ENCODE peak calls at places on chromosomes 2 and 18, in eight cellular contexts. One of them, this sample, is unnamed.
A peak's percentile ranks its signal among the peaks of the same experiment; 100 is the strongest.

GRCh38 chr2:115190459-115190858 is 748.0 kb downstream of the DPP10 start:
- DNase-seq in fibroblast of lung: no peak
- DNase-seq in breast epithelium: no peak
- DNase-seq in right atrium auricular region: no peak
- DNase-seq in lower lobe of right lung: no peak
- DNase-seq in Peyer's patch: no peak
- DNase-seq in sigmoid colon: no peak
- DNase-seq in cardiac muscle cell: no peak
- DNase-seq in this sample: no peak

GRCh38 chr2:62738981-62739936 is 33.7 kb downstream of the EHBP1 start:
- DNase-seq in cardiac muscle cell: no peak
- DNase-seq in right atrium auricular region: no peak
- DNase-seq in Peyer's patch: no peak
- DNase-seq in fibroblast of lung: no peak
- DNase-seq in breast epithelium: no peak
- DNase-seq in sigmoid colon: no peak
- DNase-seq in lower lobe of right lung: no peak
- DNase-seq in this sample: no peak

GRCh38 chr18:4639628-4640310 is 184.7 kb upstream of the DLGAP1 start:
- DNase-seq in right atrium auricular region: no peak
- DNase-seq in cardiac muscle cell: no peak
- DNase-seq in Peyer's patch: no peak
- DNase-seq in sigmoid colon: no peak
- DNase-seq in lower lobe of right lung: no peak
- DNase-seq in breast epithelium: no peak
- DNase-seq in fibroblast of lung: peak; percentile 14
- DNase-seq in this sample: no peak

GRCh38 chr2:196291873-196292800 is 120.8 kb upstream of the STK17B start:
- DNase-seq in sigmoid colon: no peak
- DNase-seq in Peyer's patch: no peak
- DNase-seq in right atrium auricular region: no peak
- DNase-seq in cardiac muscle cell: peak; percentile 42
- DNase-seq in lower lobe of right lung: peak; percentile 74
- DNase-seq in fibroblast of lung: peak; percentile 87
- DNase-seq in breast epithelium: peak; percentile 80
- DNase-seq in this sample: no peak

GRCh38 chr2:12819098-12819465 is 102.3 kb downstream of the TRIB2 start:
- DNase-seq in right atrium auricular region: peak; percentile 96
- DNase-seq in breast epithelium: no peak
- DNase-seq in Peyer's patch: no peak
- DNase-seq in lower lobe of right lung: no peak
- DNase-seq in fibroblast of lung: peak; percentile 100
- DNase-seq in sigmoid colon: peak; percentile 94
- DNase-seq in cardiac muscle cell: peak; percentile 51
- DNase-seq in this sample: peak; percentile 78

GRCh38 chr2:222651721-222652420 is 4.0 kb downstream of the FARSB start:
- DNase-seq in sigmoid colon: no peak
- DNase-seq in right atrium auricular region: no peak
- DNase-seq in lower lobe of right lung: no peak
- DNase-seq in fibroblast of lung: no peak
- DNase-seq in breast epithelium: no peak
- DNase-seq in Peyer's patch: no peak
- DNase-seq in cardiac muscle cell: no peak
- DNase-seq in this sample: no peak

GRCh38 chr2:16948073-16948472 is 282.4 kb upstream of the CYRIA start:
- DNase-seq in Peyer's patch: no peak
- DNase-seq in breast epithelium: no peak
- DNase-seq in sigmoid colon: no peak
- DNase-seq in cardiac muscle cell: no peak
- DNase-seq in fibroblast of lung: no peak
- DNase-seq in right atrium auricular region: no peak
- DNase-seq in lower lobe of right lung: no peak
- DNase-seq in this sample: no peak

GRCh38 chr2:59933948-59934347 is 619.5 kb downstream of the BCL11A start:
- DNase-seq in right atrium auricular region: no peak
- DNase-seq in sigmoid colon: no peak
- DNase-seq in cardiac muscle cell: no peak
- DNase-seq in lower lobe of right lung: no peak
- DNase-seq in Peyer's patch: no peak
- DNase-seq in breast epithelium: no peak
- DNase-seq in fibroblast of lung: no peak
- DNase-seq in this sample: no peak

GRCh38 chr2:204871246-204871953 is 326.1 kb downstream of the PARD3B start:
- DNase-seq in lower lobe of right lung: no peak
- DNase-seq in fibroblast of lung: peak; percentile 43
- DNase-seq in right atrium auricular region: no peak
- DNase-seq in cardiac muscle cell: peak; percentile 18
- DNase-seq in breast epithelium: no peak
- DNase-seq in sigmoid colon: no peak
- DNase-seq in Peyer's patch: no peak
- DNase-seq in this sample: no peak

GRCh38 chr18:12336887-12337286 is 28.8 kb downstream of the TUBB6 start:
- DNase-seq in lower lobe of right lung: no peak
- DNase-seq in sigmoid colon: no peak
- DNase-seq in right atrium auricular region: no peak
- DNase-seq in fibroblast of lung: peak; percentile 93
- DNase-seq in breast epithelium: no peak
- DNase-seq in cardiac muscle cell: peak; percentile 22
- DNase-seq in Peyer's patch: no peak
- DNase-seq in this sample: no peak

GRCh38 chr2:147577323-147578014 is 267.4 kb upstream of the ACVR2A start:
- DNase-seq in sigmoid colon: no peak
- DNase-seq in breast epithelium: no peak
- DNase-seq in lower lobe of right lung: no peak
- DNase-seq in Peyer's patch: no peak
- DNase-seq in right atrium auricular region: no peak
- DNase-seq in fibroblast of lung: no peak
- DNase-seq in cardiac muscle cell: no peak
- DNase-seq in this sample: no peak

GRCh38 chr2:239881031-239881471 is 144.1 kb downstream of the NDUFA10 start:
- DNase-seq in sigmoid colon: no peak
- DNase-seq in Peyer's patch: no peak
- DNase-seq in cardiac muscle cell: no peak
- DNase-seq in fibroblast of lung: no peak
- DNase-seq in lower lobe of right lung: no peak
- DNase-seq in breast epithelium: peak; percentile 43
- DNase-seq in right atrium auricular region: peak; percentile 44
- DNase-seq in this sample: no peak

GRCh38 chr18:44079602-44080001 is 601.1 kb upstream of the SETBP1 start:
- DNase-seq in sigmoid colon: no peak
- DNase-seq in cardiac muscle cell: no peak
- DNase-seq in fibroblast of lung: peak; percentile 96
- DNase-seq in right atrium auricular region: no peak
- DNase-seq in breast epithelium: no peak
- DNase-seq in Peyer's patch: no peak
- DNase-seq in lower lobe of right lung: no peak
- DNase-seq in this sample: no peak

GRCh38 chr2:132618734-132619133 is 51.3 kb downstream of the LYPD1 start:
- DNase-seq in sigmoid colon: no peak
- DNase-seq in cardiac muscle cell: no peak
- DNase-seq in fibroblast of lung: no peak
- DNase-seq in breast epithelium: no peak
- DNase-seq in right atrium auricular region: no peak
- DNase-seq in Peyer's patch: no peak
- DNase-seq in lower lobe of right lung: no peak
- DNase-seq in this sample: no peak

GRCh38 chr2:235845245-235845644 is 322.9 kb downstream of the GBX2 start:
- DNase-seq in Peyer's patch: no peak
- DNase-seq in right atrium auricular region: no peak
- DNase-seq in breast epithelium: no peak
- DNase-seq in lower lobe of right lung: no peak
- DNase-seq in fibroblast of lung: no peak
- DNase-seq in sigmoid colon: no peak
- DNase-seq in cardiac muscle cell: no peak
- DNase-seq in this sample: no peak

GRCh38 chr2:215713393-215713792 is 277.5 kb upstream of the FN1 start:
- DNase-seq in Peyer's patch: no peak
- DNase-seq in fibroblast of lung: peak; percentile 89
- DNase-seq in lower lobe of right lung: no peak
- DNase-seq in cardiac muscle cell: no peak
- DNase-seq in sigmoid colon: no peak
- DNase-seq in right atrium auricular region: no peak
- DNase-seq in breast epithelium: no peak
- DNase-seq in this sample: no peak

GRCh38 chr2:120253021-120253882 is 600 bp downstream of the RALB start:
- DNase-seq in breast epithelium: peak; percentile 79
- DNase-seq in cardiac muscle cell: peak; percentile 76
- DNase-seq in sigmoid colon: peak; percentile 94
- DNase-seq in Peyer's patch: peak; percentile 82
- DNase-seq in fibroblast of lung: peak; percentile 77
- DNase-seq in right atrium auricular region: peak; percentile 92
- DNase-seq in lower lobe of right lung: peak; percentile 94
- DNase-seq in this sample: peak; percentile 85

DNA sequence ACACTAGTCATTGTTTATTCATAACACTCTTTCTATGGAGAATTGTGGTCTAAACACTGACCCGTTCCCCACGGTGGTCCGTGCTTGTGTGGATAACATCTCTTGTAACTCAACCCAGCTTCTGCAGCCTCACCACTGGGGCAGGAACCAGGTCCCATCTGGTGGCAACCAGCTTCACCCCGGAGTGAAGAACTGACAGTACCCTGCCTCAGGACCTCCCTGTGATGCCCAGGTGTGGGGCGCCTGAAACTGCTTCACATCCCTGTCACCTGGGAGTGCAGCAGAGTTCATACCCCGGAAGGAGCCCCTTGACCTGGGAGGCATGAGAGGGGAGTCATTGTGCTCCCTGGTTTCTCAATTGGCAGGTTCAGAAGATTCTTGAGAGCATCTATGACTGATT is 81.1 kb downstream of the LONRF2 start:
- DNase-seq in fibroblast of lung: no peak
- DNase-seq in breast epithelium: no peak
- DNase-seq in right atrium auricular region: no peak
- DNase-seq in Peyer's patch: peak; percentile 38
- DNase-seq in cardiac muscle cell: no peak
- DNase-seq in sigmoid colon: no peak
- DNase-seq in lower lobe of right lung: no peak
- DNase-seq in this sample: no peak
- H3K27me3 ChIP-seq in fibroblast of lung: peaks cover 3% of the 10 kb centered on the region
- H3K27me3 ChIP-seq in breast epithelium: no peaks in the 10 kb centered on the region
- H3K27me3 ChIP-seq in right atrium auricular region: no peaks in the 10 kb centered on the region
- H3K27me3 ChIP-seq in Peyer's patch: no peaks in the 10 kb centered on the region
- H3K27me3 ChIP-seq in cardiac muscle cell: peaks cover 8% of the 10 kb centered on the region
- H3K27me3 ChIP-seq in sigmoid colon: no peaks in the 10 kb centered on the region
- H3K27me3 ChIP-seq in lower lobe of right lung: no peaks in the 10 kb centered on the region
- H3K27me3 ChIP-seq in this sample: no peaks in the 10 kb centered on the region

DNA sequence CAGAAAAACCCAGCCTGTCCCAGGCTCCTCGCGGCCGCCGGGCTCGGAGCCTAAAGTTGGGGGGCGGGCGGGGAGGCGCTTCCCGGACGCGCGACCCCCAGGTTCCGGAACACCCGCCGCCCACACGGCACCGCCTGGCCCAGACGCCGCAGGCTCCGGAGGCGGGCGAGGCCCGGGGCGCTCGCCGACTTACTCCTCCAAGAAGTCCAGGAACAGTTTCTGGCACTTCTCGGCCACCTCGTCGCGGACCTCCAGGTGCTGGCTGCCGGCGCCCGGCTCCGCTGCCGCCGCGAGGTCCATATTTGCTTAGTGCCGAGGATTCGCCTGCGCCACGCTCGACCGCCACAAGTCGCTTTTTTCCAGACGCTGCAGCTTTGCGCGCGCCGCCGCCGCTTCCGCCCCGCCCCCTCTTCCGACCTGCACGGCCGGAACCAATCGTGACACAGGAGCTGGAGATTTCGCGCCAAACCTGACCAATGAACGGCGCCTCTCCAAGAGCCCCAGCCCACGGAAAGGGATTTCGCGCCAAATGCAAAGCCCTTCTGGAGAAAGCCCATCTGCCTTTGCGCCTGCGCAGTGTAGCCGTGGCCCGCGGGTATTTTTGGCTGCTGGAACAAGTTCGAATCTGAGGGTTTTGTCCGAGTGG is at the start of gene MCM6:
- DNase-seq in fibroblast of lung: peak; percentile 97
- DNase-seq in right atrium auricular region: peak; percentile 98
- DNase-seq in sigmoid colon: peak; percentile 98
- DNase-seq in lower lobe of right lung: peak; percentile 98
- DNase-seq in breast epithelium: peak; percentile 95
- DNase-seq in Peyer's patch: peak; percentile 98
- DNase-seq in cardiac muscle cell: peak; percentile 99
- DNase-seq in this sample: peak; percentile 100
- TF ChIP-seq CTCF in fibroblast of lung: no peak
- TF ChIP-seq CTCF in right atrium auricular region: no peak
- TF ChIP-seq CTCF in sigmoid colon: no peak
- TF ChIP-seq CTCF in lower lobe of right lung: peak; percentile 26
- TF ChIP-seq CTCF in breast epithelium: peak; percentile 52
- TF ChIP-seq CTCF in Peyer's patch: peak; percentile 47
- TF ChIP-seq CTCF in cardiac muscle cell: no peak
- TF ChIP-seq CTCF in this sample: no peak

DNA sequence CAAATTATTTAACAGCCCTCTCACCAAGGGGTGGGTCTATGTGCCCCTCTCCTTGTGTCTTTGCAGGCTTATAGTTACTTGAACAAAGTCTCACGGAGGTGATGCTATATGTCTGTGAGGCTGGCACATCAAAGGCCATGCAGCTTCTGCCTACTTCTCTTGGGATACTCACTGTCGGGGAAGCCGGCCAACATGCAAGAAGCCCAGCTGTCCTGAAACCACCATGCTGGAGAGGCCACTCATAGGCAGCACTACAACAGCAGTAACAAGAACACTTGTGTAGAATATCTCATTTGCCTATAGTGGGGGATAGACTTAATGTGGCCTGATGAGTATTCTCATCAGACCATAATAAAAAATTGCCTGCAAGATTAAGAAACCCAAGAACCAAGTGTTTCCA is 233.7 kb upstream of the NCKAP5 start:
- DNase-seq in fibroblast of lung: no peak
- DNase-seq in lower lobe of right lung: no peak
- DNase-seq in sigmoid colon: no peak
- DNase-seq in Peyer's patch: no peak
- DNase-seq in right atrium auricular region: no peak
- DNase-seq in cardiac muscle cell: no peak
- DNase-seq in breast epithelium: no peak
- DNase-seq in this sample: no peak
- H3K27me3 ChIP-seq in fibroblast of lung: no peaks in the 10 kb centered on the region
- H3K27me3 ChIP-seq in lower lobe of right lung: no peaks in the 10 kb centered on the region
- H3K27me3 ChIP-seq in sigmoid colon: no peaks in the 10 kb centered on the region
- H3K27me3 ChIP-seq in Peyer's patch: no peaks in the 10 kb centered on the region
- H3K27me3 ChIP-seq in right atrium auricular region: no peaks in the 10 kb centered on the region
- H3K27me3 ChIP-seq in cardiac muscle cell: no peaks in the 10 kb centered on the region
- H3K27me3 ChIP-seq in breast epithelium: no peaks in the 10 kb centered on the region
- H3K27me3 ChIP-seq in this sample: no peaks in the 10 kb centered on the region

DNA sequence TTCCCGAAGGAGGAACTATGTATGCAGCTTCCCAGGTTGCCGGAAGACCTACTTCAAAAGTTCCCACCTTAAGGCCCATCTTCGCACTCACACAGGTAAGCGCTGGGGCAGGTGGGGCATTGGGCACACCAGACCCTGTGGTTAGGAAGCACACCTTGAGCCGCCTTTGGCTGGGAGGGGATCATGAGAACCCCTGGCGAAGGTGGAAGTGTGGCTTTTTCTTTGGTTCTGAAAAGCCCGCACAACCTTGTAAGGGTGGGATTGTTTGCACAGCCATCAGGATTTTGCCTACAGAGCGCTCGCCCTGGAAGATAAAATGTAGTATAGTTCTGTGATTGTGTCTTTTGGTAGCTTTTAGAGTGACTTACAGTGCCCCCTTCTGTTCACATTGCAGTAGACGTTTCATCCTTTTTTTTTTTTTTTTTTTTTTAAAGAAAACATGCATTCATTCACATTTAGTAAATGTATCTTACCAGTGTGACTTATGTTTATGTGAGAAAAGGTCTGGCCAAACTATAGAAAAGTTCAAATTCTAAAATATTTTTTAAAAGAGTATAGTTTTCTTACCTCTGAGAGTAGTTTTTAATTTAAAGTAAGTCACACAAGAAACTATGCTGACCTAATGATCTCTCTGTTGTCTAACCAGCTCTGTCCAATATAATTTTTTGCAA is 5.3 kb downstream of the KLF11 start:
- DNase-seq in Peyer's patch: no peak
- DNase-seq in breast epithelium: no peak
- DNase-seq in cardiac muscle cell: peak; percentile 66
- DNase-seq in sigmoid colon: no peak
- DNase-seq in right atrium auricular region: no peak
- DNase-seq in lower lobe of right lung: peak; percentile 38
- DNase-seq in fibroblast of lung: peak; percentile 44
- DNase-seq in this sample: no peak
- TF ChIP-seq CTCF in Peyer's patch: peak; percentile 66
- TF ChIP-seq CTCF in breast epithelium: peak; percentile 69
- TF ChIP-seq CTCF in cardiac muscle cell: peak; percentile 63
- TF ChIP-seq CTCF in sigmoid colon: no peak
- TF ChIP-seq CTCF in right atrium auricular region: peak; percentile 46
- TF ChIP-seq CTCF in lower lobe of right lung: peak; percentile 61
- TF ChIP-seq CTCF in fibroblast of lung: peak; percentile 53
- TF ChIP-seq CTCF in this sample: peak; percentile 16